ENCODE peak calls at places on chromosomes 6 and 20, in five cellular contexts. Q is SK-N-SH, R is adipocyte, J is GDM1, N is iPS-NIHi11. D is an unnamed sample.

GRCh38 chr6:11566609-11567008 is 29.1 kb downstream of the TMEM170B start:
- DNase-seq in Q (no peak), R (no peak), J (no peak), N (no peak), D (no peak)

GRCh38 chr20:46830886-46831632 is 63.6 kb upstream of the EYA2 start:
- DNase-seq in Q (no peak), R (no peak), J (no peak), N (no peak), D (no peak)

GRCh38 chr6:68689910-68690309 is 54.8 kb downstream of the ADGRB3 start:
- DNase-seq in Q (no peak), R (no peak), J (no peak), N (no peak), D (no peak)

GRCh38 chr6:125812394-125813231 is 21.9 kb downstream of the NCOA7 start:
- DNase-seq in Q (no peak), R (peak), J (no peak), N (no peak), D (peak)

GRCh38 chr6:111329882-111330633 is 153.0 kb downstream of the REV3L start:
- DNase-seq in Q (no peak), R (no peak), J (no peak), N (no peak), D (no peak)

GRCh38 chr20:644692-645317 is 8.2 kb downstream of the SRXN1 start:
- DNase-seq in Q (no peak), R (no peak), J (no peak), N (no peak), D (no peak)

GRCh38 chr6:132937466-132937906 is 123.1 kb downstream of the RPS12 start:
- DNase-seq in Q (peak), R (peak), J (no peak), N (peak), D (peak)

GRCh38 chr6:32188381-32189081 is 1.5 kb downstream of the PBX2 start:
- DNase-seq in Q (no peak), R (peak), J (no peak), N (no peak), D (no peak)

GRCh38 chr6:43966806-43967575 is 160.3 kb downstream of the MRPL14 start:
- DNase-seq in Q (no peak), R (no peak), J (no peak), N (no peak), D (no peak)

GRCh38 chr20:64077876-64078551 is 1.3 kb downstream of the RGS19 start:
- DNase-seq in Q (no peak), R (no peak), J (peak), N (no peak), D (no peak)

GRCh38 chr6:119128252-119128912 is 49.9 kb upstream of the FAM184A start:
- DNase-seq in Q (no peak), R (peak), J (no peak), N (no peak), D (no peak)

GRCh38 chr20:17345321-17345720 is 118.5 kb downstream of the PCSK2 start:
- DNase-seq in Q (no peak), R (peak), J (no peak), N (no peak), D (no peak)

GRCh38 chr20:61932199-61932592 is 133.5 kb downstream of the TAF4 start:
- DNase-seq in Q (no peak), R (no peak), J (no peak), N (no peak), D (no peak)

GRCh38 chr20:36460648-36461599 is 80.4 kb upstream of the MYL9 start:
- DNase-seq in Q (peak), R (peak), J (peak), N (peak), D (peak)

GRCh38 chr6:4093288-4093687 is 14.4 kb upstream of the FAM217A start:
- DNase-seq in Q (no peak), R (no peak), J (no peak), N (no peak), D (no peak)

GRCh38 chr20:49893242-49894072 is 21.9 kb downstream of the SPATA2 start:
- DNase-seq in Q (no peak), R (no peak), J (no peak), N (no peak), D (no peak)

GRCh38 chr20:17916365-17916996 is 52.1 kb downstream of the SNX5 start:
- DNase-seq in Q (no peak), R (peak), J (peak), N (no peak), D (no peak)

GRCh38 chr6:37602360-37602759 is 95.3 kb downstream of the MDGA1 start:
- DNase-seq in Q (no peak), R (peak), J (no peak), N (no peak), D (peak)

GRCh38 chr20:62168061-62168460 is 14.8 kb upstream of the MTG2 start:
- DNase-seq in Q (no peak), R (no peak), J (no peak), N (no peak), D (no peak)

D was measured in AG08396.